ENCODE peak calls at places on chromosomes 16 and 17, in eight cellular contexts. F is heart right ventricle, J is nephron progenitor cell, B is WTC11, U is spleen, G is dorsolateral prefrontal cortex, M is ovary, N is AG04449. Y is an unnamed sample.

GRCh38 chr16:87041732-87042131 is 275.5 kb downstream of the C16orf95 start:
- DNase-seq in B (no peak), G (no peak), N (no peak), F (no peak), U (no peak), J (no peak), M (no peak), Y (no peak)

GRCh38 chr17:41519501-41520224 is 973 bp upstream of the KRT15 start:
- DNase-seq in B (no peak), J (no peak), F (no peak), N (no peak), G (no peak), U (no peak), M (no peak), Y (no peak)

GRCh38 chr17:28216528-28216927 is 102.5 kb upstream of the TMEM97 start:
- DNase-seq in M (no peak), G (no peak), U (no peak), N (no peak), F (no peak), J (no peak), B (no peak), Y (no peak)

GRCh38 chr16:168424-168823 is 2.6 kb downstream of the HBM start:
- DNase-seq in B (no peak), F (no peak), G (no peak), U (no peak), M (no peak), N (no peak), J (no peak), Y (no peak)

GRCh38 chr17:17819561-17819995 is 17.2 kb downstream of the SREBF1 start:
- DNase-seq in F (no peak), G (peak; percentile 67), M (no peak), U (peak; percentile 89), N (peak; percentile 42), J (no peak), B (no peak), Y (peak; percentile 61)

GRCh38 chr17:18258356-18259038 is at the start of gene FLII:
- DNase-seq in N (no peak), F (peak; percentile 44), M (peak; percentile 73), B (peak; percentile 60), U (peak; percentile 93), G (no peak), J (peak; percentile 64), Y (no peak)

GRCh38 chr16:53064179-53064578 is 9.4 kb downstream of the CHD9 start:
- DNase-seq in G (no peak), B (no peak), F (no peak), M (no peak), U (no peak), J (no peak), N (no peak), Y (no peak)

GRCh38 chr17:12386240-12386639 is 279.4 kb upstream of the MYOCD start:
- DNase-seq in B (no peak), F (no peak), G (no peak), J (no peak), M (no peak), U (no peak), N (no peak), Y (no peak)

GRCh38 chr17:21173543-21173942 is 40.4 kb downstream of the TMEM11 start:
- DNase-seq in G (no peak), N (no peak), J (no peak), F (no peak), M (no peak), U (no peak), B (no peak), Y (no peak)

GRCh38 chr16:50709980-50710379 is 16.6 kb downstream of the NOD2 start:
- DNase-seq in U (no peak), B (no peak), F (no peak), J (no peak), G (no peak), N (no peak), M (no peak), Y (no peak)

GRCh38 chr17:39674702-39675389 is 6.6 kb downstream of the PNMT start:
- DNase-seq in M (no peak), N (no peak), J (no peak), F (peak; percentile 72), G (no peak), B (no peak), U (peak; percentile 77), Y (no peak)

GRCh38 chr16:56569971-56570370 is 5.1 kb downstream of the MT4 start:
- DNase-seq in B (no peak), J (no peak), G (no peak), U (no peak), M (no peak), F (no peak), N (no peak), Y (no peak)

GRCh38 chr17:62652251-62653001 is 25.0 kb downstream of the MRC2 start:
- DNase-seq in B (peak; percentile 52), M (peak; percentile 67), N (no peak), U (peak; percentile 83), F (peak; percentile 67), J (peak; percentile 61), G (no peak), Y (no peak)

GRCh38 chr17:4499431-4500187 is 928 bp downstream of the SPNS2 start:
- DNase-seq in J (peak; percentile 56), U (peak; percentile 85), B (peak; percentile 44), N (no peak), F (peak; percentile 42), G (peak; percentile 67), M (no peak), Y (no peak)

GRCh38 chr17:75514299-75515228 is 773 bp downstream of the CASKIN2 start:
- DNase-seq in J (peak; percentile 71), F (no peak), B (peak; percentile 50), M (peak; percentile 73), N (no peak), U (peak; percentile 84), G (no peak), Y (no peak)

GRCh38 chr17:74939534-74939933 is 3.8 kb downstream of the OTOP3 start:
- DNase-seq in M (no peak), J (no peak), N (no peak), F (no peak), G (no peak), B (no peak), U (no peak), Y (no peak)

GRCh38 chr16:19808061-19808621 is 76.5 kb downstream of the GPRC5B start:
- DNase-seq in F (no peak), G (no peak), M (no peak), B (no peak), U (no peak), J (no peak), N (no peak), Y (no peak)

GRCh38 chr17:70040336-70040735 is 34.7 kb upstream of the KCNJ16 start:
- DNase-seq in G (no peak), M (no peak), J (no peak), N (no peak), B (no peak), U (no peak), F (no peak), Y (no peak)

GRCh38 chr17:32120086-32120485 is 22.2 kb upstream of the RHOT1 start:
- DNase-seq in B (no peak), J (no peak), F (no peak), M (no peak), N (no peak), U (no peak), G (no peak), Y (no peak)

GRCh38 chr16:82016268-82016667 is 5.0 kb upstream of the SDR42E1 start:
- DNase-seq in N (no peak), B (no peak), M (no peak), J (no peak), U (no peak), G (no peak), F (peak; percentile 29), Y (peak; percentile 46)

GRCh38 chr16:15521758-15522509 is 87.5 kb downstream of the BMERB1 start:
- DNase-seq in F (peak; percentile 18), N (no peak), J (no peak), U (no peak), G (no peak), M (peak; percentile 42), B (no peak), Y (no peak)

GRCh38 chr17:28046034-28046825 is 3.8 kb downstream of the NLK start:
- DNase-seq in N (no peak), U (no peak), F (no peak), G (no peak), M (no peak), J (no peak), B (no peak), Y (no peak)

GRCh38 chr17:17572010-17572785 is 19.3 kb downstream of the PEMT start:
- DNase-seq in U (no peak), B (no peak), M (no peak), F (no peak), N (no peak), J (no peak), G (no peak), Y (no peak)

GRCh38 chr16:29898135-29898534 is 1.2 kb downstream of the SEZ6L2 start:
- DNase-seq in N (no peak), F (no peak), M (no peak), B (peak; percentile 47), G (no peak), U (no peak), J (peak; percentile 63), Y (no peak)

GRCh38 chr16:87266846-87267245 is 50.3 kb downstream of the C16orf95 start:
- DNase-seq in F (no peak), G (no peak), B (no peak), M (no peak), N (no peak), U (no peak), J (no peak), Y (no peak)

GRCh38 chr17:78998311-78999055 is 11.1 kb downstream of the CANT1 start:
- DNase-seq in U (peak; percentile 86), J (no peak), M (peak; percentile 43), B (no peak), F (peak; percentile 58), G (no peak), N (no peak), Y (no peak)
- TF ChIP-seq CTCF in U (no peak), J (no peak), M (no peak), B (no peak), F (peak; percentile 33), G (no peak), N (no peak), Y (no peak)

GRCh38 chr17:19867654-19868395 is at the start of gene ULK2:
- DNase-seq in G (peak; percentile 42), M (peak; percentile 82), J (peak; percentile 79), N (no peak), B (peak; percentile 70), F (peak; percentile 34), U (peak; percentile 86), Y (peak; percentile 54)
- TF ChIP-seq CTCF in G (peak; percentile 59), M (peak; percentile 16), J (no peak), N (no peak), B (no peak), F (peak; percentile 8), U (no peak), Y (peak; percentile 1)

DNA sequence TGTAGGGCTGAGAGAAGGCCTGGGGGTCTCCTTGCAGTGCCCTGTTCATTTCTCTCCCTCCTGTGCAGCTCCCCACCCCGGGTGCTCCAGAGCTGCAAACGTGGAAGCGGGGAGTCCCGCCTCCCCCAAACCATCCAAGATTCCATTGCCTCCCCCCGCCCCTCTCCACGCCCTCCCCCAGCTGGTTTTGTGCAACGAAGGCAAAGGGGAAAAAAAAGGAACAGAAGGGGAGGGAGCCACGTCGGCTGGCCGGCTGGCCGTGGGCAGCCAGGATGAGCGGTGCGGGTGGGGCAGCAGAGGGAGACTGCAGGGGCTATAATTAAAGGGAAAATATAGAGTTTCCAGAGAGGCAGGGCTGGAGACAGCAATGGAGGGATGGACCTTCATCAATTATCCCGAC is 1.7 kb upstream of the COL1A1 start:
- DNase-seq in M (peak; percentile 60), U (no peak), F (no peak), J (no peak), N (no peak), G (no peak), B (no peak), Y (peak; percentile 79)
- TF ChIP-seq CTCF in M (no peak), U (no peak), F (no peak), J (no peak), N (peak; percentile 13), G (no peak), B (no peak), Y (no peak)

GRCh38 chr16:89378947-89379771 is 111.2 kb downstream of the ANKRD11 start:
- DNase-seq in U (no peak), M (peak; percentile 68), N (no peak), G (peak; percentile 56), F (no peak), B (no peak), J (peak; percentile 56), Y (no peak)
- TF ChIP-seq CTCF in U (no peak), M (no peak), N (no peak), G (no peak), F (no peak), B (no peak), J (no peak), Y (no peak)